ENCODE peak calls at places on chromosomes 2 and 18, in five cellular contexts. B is ovary, U is A549, Q is PC-3, W is dorsolateral prefrontal cortex. L is an unnamed sample.
A peak's percentile ranks its signal among the peaks of the same experiment; 100 is the strongest.

GRCh38 chr2:160077912-160078585 is 15.6 kb upstream of the PLA2R1 start:
- DNase-seq in Q (peak; percentile 49), B (no peak), U (no peak), W (no peak), L (no peak)

GRCh38 chr2:5734866-5735861 is 43.0 kb downstream of the SOX11 start:
- DNase-seq in Q (no peak), U (no peak), W (no peak), B (no peak), L (no peak)

GRCh38 chr18:62730926-62731325 is 15.6 kb downstream of the PHLPP1 start:
- DNase-seq in W (no peak), U (no peak), B (no peak), Q (no peak), L (no peak)

GRCh38 chr2:176129825-176130152 is 284 bp downstream of the HOXD8 start:
- DNase-seq in W (no peak), Q (no peak), U (no peak), B (no peak), L (no peak)

GRCh38 chr2:129465045-129465444 is 514.4 kb upstream of the RAB6C start:
- DNase-seq in B (no peak), U (no peak), Q (no peak), W (no peak), L (no peak)

GRCh38 chr2:134252092-134252775 is 1.6 kb upstream of the MGAT5 start:
- DNase-seq in U (no peak), B (no peak), Q (no peak), W (no peak), L (peak; percentile 71)

GRCh38 chr18:8480506-8481328 is 128.5 kb upstream of the RAB12 start:
- DNase-seq in B (peak; percentile 33), W (no peak), Q (peak; percentile 81), U (peak; percentile 72), L (peak; percentile 49)

GRCh38 chr2:143553261-143553660 is 424.0 kb downstream of the ARHGAP15 start:
- DNase-seq in W (no peak), U (no peak), B (no peak), Q (no peak), L (no peak)

GRCh38 chr18:35730738-35731370 is 149.3 kb downstream of the GALNT1 start:
- DNase-seq in U (no peak), Q (no peak), W (no peak), B (peak; percentile 49), L (peak; percentile 11)

GRCh38 chr2:137737559-137737958 is 226.7 kb upstream of the HNMT start:
- DNase-seq in B (no peak), W (no peak), Q (no peak), U (no peak), L (no peak)

DNA sequence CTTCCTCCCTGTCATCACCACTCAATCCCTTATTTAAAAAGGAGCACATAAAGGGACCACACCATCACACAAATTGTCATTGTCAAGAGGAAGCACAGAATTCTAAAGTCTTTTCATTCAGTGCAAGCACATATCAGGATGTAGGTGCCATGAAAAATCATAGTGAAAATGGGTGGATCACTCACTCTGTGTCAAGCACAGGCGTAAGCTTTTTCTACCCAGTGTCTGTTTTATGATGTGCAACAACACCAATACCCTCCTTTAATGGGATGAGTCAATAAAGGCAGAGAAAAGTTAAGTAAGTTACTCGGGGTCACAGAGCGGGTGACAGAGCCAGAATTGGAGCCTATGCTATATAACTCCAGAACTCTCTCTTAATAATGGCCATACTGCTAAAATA is 222.3 kb upstream of the HNMT start:
- DNase-seq in U (no peak), Q (no peak), B (no peak), W (no peak), L (no peak)
- TF ChIP-seq CTCF in U (no peak), Q (no peak), B (no peak), W (no peak), L (no peak)

DNA sequence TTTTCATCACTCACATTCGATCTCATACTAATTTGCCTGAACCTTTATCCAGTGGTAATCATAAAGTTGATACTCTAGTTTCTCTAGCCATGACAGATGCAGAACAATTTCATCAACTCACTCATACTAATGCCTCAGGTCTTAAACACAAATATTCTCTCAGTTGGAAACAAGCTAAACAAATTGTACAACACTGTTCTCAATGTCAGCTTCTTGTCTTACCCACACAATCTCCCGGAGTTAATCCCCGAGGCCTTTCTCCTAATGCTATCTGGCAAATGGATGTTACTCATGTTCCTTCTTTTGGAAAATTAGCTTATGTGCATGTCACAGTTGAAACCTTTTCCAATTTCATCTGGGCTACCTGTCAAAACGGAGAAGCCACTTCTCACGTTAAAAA is 11.5 kb upstream of the CNOT11 start:
- DNase-seq in W (no peak), U (no peak), Q (no peak), B (no peak), L (no peak)
- H3K4me3 ChIP-seq in W (no peak overlapping the region), U (no peak overlapping the region), Q (no peak overlapping the region), B (no peak overlapping the region), L (no peak overlapping the region)

GRCh38 chr2:222295368-222296041 is 3.3 kb downstream of the PAX3 start:
- DNase-seq in Q (no peak), B (no peak), U (no peak), W (no peak), L (no peak)
- TF ChIP-seq CTCF in Q (no peak), B (no peak), U (no peak), W (no peak), L (no peak)

DNA sequence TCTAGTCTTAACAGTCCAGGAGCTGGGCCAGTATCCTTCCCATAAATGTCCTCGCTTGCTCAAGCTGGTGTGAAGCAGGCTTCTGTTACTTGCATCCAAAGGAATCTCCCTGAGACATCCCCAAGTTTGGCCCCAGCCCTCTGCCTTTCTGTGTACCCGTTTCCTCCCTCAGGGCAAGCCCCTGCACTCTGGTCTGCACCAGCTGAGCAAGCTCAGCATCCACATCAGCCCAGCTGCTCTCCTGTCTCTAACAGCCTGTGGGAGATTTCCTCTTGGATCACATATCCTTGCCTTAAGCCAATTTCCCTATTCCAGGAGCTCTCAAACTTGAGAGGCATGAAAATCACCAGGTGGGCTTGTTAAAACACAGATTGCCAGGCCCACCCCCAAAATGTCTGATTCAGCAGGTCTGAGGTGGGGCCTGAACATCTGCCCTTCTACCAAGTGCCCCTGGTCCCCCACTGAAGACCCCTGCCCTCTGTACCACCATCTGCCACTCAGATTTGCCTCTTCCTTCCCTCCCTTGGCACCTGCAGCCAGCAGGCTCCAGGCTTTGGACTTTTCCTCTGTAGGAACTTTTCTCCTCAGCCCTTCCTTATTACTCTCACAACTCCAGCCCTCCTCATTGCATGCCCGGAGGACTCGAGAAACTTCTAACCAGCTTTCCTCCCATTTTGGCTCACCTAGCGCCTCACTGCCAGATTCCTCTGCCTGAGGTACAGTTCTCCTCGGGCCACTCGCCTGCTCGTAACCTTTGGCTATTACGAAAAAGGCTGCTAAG is 32.0 kb downstream of the REEP1 start:
- DNase-seq in B (no peak), U (no peak), Q (no peak), W (no peak), L (no peak)
- H3K4me3 ChIP-seq in B (no peak overlapping the region), U (no peak overlapping the region), Q (no peak overlapping the region), W (no peak overlapping the region), L (no peak overlapping the region)

GRCh38 chr2:100907832-100908231 is 87.9 kb downstream of the NPAS2 start:
- DNase-seq in W (no peak), B (no peak), Q (no peak), U (no peak), L (no peak)

GRCh38 chr2:100905132-100905805 is 85.3 kb downstream of the NPAS2 start:
- DNase-seq in Q (no peak), U (no peak), B (no peak), W (no peak), L (no peak)

GRCh38 chr2:100906679-100907078 is 86.7 kb downstream of the NPAS2 start:
- DNase-seq in W (no peak), U (no peak), B (no peak), Q (no peak), L (no peak)

GRCh38 chr2:100906131-100906530 is 86.2 kb downstream of the NPAS2 start:
- DNase-seq in Q (no peak), U (no peak), B (no peak), W (no peak), L (no peak)

GRCh38 chr2:100909571-100909970 is 89.6 kb downstream of the NPAS2 start:
- DNase-seq in B (no peak), W (no peak), U (no peak), Q (no peak), L (no peak)
- TF ChIP-seq CTCF in B (no peak), W (no peak), U (no peak), Q (no peak), L (no peak)

DNA sequence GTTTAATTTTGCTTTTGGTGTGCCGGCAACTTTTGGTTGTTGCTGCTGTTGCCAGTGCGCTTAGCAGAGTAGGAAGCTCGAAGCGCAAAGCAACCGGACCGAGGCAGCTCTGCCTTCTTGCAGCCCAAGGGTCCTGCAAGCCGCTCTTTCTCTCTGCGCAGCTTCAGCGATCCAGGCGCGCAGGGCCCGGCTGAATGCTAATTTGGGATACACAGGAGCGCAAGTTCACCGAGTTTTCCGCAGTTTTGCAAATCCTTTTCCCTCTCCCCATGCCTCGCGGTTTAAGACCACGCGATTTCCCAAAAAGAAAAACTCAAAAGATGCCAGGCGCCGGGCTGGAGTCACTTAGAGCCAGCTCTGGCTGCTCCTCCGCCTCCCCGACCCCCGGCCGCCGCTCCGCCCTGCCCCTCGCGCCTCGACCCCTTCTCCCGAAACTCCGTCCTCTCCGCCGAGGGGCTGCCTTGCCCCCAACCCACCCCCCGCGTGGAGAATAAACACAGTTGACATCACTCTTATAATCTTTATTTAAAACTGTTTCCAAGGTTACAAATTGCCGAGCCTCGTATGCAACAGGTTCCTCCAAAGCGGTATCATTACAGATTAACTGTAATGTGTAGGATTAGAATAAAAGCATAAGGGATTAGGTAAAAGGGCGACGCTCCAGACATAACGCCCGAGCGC is 13.4 kb upstream of the SIX3 start:
- DNase-seq in U (no peak), B (no peak), Q (no peak), W (no peak), L (no peak)
- H3K4me3 ChIP-seq in U (no peak overlapping the region), B (no peak overlapping the region), Q (peak overlapping the region; percentile 30), W (peak overlapping the region; percentile 44), L (no peak overlapping the region)

DNA sequence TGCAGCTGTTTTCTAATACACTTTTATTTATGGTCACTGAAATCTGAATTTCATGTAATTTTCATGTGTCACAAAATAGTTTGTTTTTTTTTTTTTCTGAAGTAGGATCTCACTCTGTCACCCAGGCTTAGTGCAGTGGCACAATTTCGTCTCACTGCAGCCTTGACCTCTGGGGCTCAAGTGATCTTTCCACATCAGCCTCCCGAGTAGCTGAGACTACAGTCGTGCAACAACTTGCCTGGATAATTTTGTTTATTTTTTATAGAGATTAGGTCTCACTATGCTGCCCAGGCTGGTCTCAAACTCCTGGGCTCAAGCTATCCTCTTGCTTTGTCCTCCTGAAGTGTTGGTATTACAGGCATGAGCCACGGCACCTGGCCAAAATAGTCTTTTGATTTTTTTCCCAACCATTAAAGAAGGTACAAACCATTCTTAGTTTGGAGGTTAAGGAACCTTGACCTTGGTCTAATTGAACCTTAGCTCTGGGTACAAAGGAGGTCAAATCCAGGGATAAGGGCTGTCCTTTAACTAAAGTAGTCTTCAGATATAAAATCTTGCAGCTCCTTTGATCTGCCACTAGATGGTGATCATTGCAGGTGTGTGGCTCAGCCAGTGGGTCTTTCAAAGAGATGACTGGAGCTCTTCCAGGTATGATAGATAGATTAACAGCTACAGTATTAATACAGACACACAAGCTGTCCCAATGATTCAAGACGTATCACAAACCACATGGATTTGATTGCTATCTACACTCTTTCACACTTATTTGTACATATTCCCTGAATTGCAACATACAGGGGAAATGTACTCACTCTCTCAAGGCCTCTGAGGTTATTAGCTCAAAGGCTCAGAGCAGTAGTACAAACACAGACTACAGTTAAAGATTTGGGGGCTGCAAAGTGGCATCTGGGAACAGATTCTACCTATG is 4.7 kb upstream of the KRCC1 start:
- DNase-seq in Q (peak; percentile 69), B (no peak), U (peak; percentile 55), W (no peak), L (peak; percentile 50)
- TF ChIP-seq CTCF in Q (peak; percentile 86), B (no peak), U (peak; percentile 90), W (peak; percentile 88), L (peak; percentile 81)